ENCODE peak calls at places on chromosomes 13 and 19, in nine cellular contexts. S is upper lobe of left lung, E is GM12864, W is HTR-8/SVneo, Z is H4, A is endothelial cell, J is naive B cell, Y is smooth muscle cell of the brain vasculature, X is M059J. P is an unnamed sample.

GRCh38 chr19:47176627-47177090 is 46.0 kb downstream of the SAE1 start:
- DNase-seq in S (no peak), E (no peak), W (no peak), Z (no peak), A (no peak), J (no peak), Y (peak), X (peak), P (no peak)

GRCh38 chr13:110417537-110417908 is 110.4 kb downstream of the COL4A2 start:
- DNase-seq in S (no peak), E (no peak), W (no peak), Z (no peak), A (no peak), J (no peak), Y (no peak), X (no peak), P (no peak)

GRCh38 chr19:49151339-49152217 is 3.6 kb downstream of the HRC start:
- DNase-seq in S (peak), E (no peak), W (no peak), Z (peak), A (peak), J (peak), Y (no peak), X (peak), P (peak)

GRCh38 chr13:95447766-95448165 is 104.8 kb upstream of the CLDN10 start:
- DNase-seq in S (no peak), E (no peak), W (no peak), Z (no peak), A (no peak), J (no peak), Y (no peak), X (no peak), P (no peak)

GRCh38 chr19:46118136-46118535 is 6.4 kb downstream of the IGFL3 start:
- DNase-seq in S (no peak), E (no peak), W (no peak), Z (no peak), A (no peak), J (no peak), Y (no peak), X (no peak), P (no peak)

GRCh38 chr13:99389520-99390304 is 82.5 kb upstream of the GPR183 start:
- DNase-seq in S (no peak), E (no peak), W (no peak), Z (no peak), A (no peak), J (no peak), Y (no peak), X (no peak), P (no peak)

GRCh38 chr19:17489392-17490030 is 19.2 kb downstream of the SLC27A1 start:
- DNase-seq in S (no peak), E (no peak), W (no peak), Z (no peak), A (peak), J (no peak), Y (no peak), X (no peak), P (no peak)

GRCh38 chr19:996051-996838 is 4.0 kb upstream of the GRIN3B start:
- DNase-seq in S (peak), E (no peak), W (no peak), Z (peak), A (no peak), J (peak), Y (no peak), X (peak), P (peak)